ENCODE peak calls at places on chromosomes 13 and 19, in seven cellular contexts. L, C, K, P, M, Y and R are unnamed samples.
A peak's percentile ranks its signal among the peaks of the same experiment; 100 is the strongest.

GRCh38 chr13:98187862-98188261 is 10.8 kb upstream of the RNF113B start:
- DNase-seq in Y (peak; percentile 73), K (no peak), M (no peak), L (no peak), P (no peak), C (no peak), R (no peak)

GRCh38 chr19:45526143-45526542 is 18.9 kb downstream of the VASP start:
- DNase-seq in Y (peak; percentile 85), K (no peak), P (peak; percentile 72), L (peak; percentile 65), C (peak; percentile 82), M (peak; percentile 71), R (peak; percentile 83)

GRCh38 chr13:45340422-45341033 is 455 bp downstream of the TPT1 start:
- DNase-seq in C (peak; percentile 94), M (peak; percentile 94), K (peak; percentile 89), P (peak; percentile 97), L (peak; percentile 93), Y (peak; percentile 97), R (peak; percentile 86)

GRCh38 chr13:50208826-50209335 is 193.6 kb downstream of the KCNRG start:
- DNase-seq in C (peak; percentile 86), Y (peak; percentile 69), K (peak; percentile 53), L (peak; percentile 96), P (peak; percentile 91), M (peak; percentile 42), R (peak; percentile 45)

GRCh38 chr19:11373166-11373884 is 1.1 kb upstream of the SWSAP1 start:
- DNase-seq in P (peak; percentile 54), K (no peak), M (no peak), C (no peak), L (no peak), Y (no peak), R (peak; percentile 82)

GRCh38 chr19:47296036-47296435 is 13.6 kb upstream of the C5AR1 start:
- DNase-seq in Y (no peak), L (peak; percentile 70), K (no peak), M (peak; percentile 49), P (peak; percentile 84), C (peak; percentile 67), R (peak; percentile 88)

GRCh38 chr13:27659466-27659865 is 37.8 kb downstream of the POLR1D start:
- DNase-seq in K (no peak), Y (no peak), M (no peak), C (no peak), L (no peak), P (peak; percentile 59), R (no peak)

GRCh38 chr13:32881792-32882175 is 134.4 kb upstream of the KL start:
- DNase-seq in K (no peak), P (no peak), C (no peak), L (no peak), Y (no peak), M (no peak), R (peak; percentile 82)

GRCh38 chr19:19051478-19052213 is 12.1 kb upstream of the SLC25A42 start:
- DNase-seq in L (no peak), K (no peak), C (no peak), Y (no peak), P (no peak), M (no peak), R (no peak)

GRCh38 chr13:36674337-36675212 is 755 bp downstream of the SERTM1 start:
- DNase-seq in C (no peak), L (no peak), P (no peak), K (no peak), M (no peak), Y (no peak), R (no peak)

GRCh38 chr19:51294211-51294976 is 17.1 kb upstream of the IGLON5 start:
- DNase-seq in M (no peak), Y (no peak), C (no peak), L (no peak), P (no peak), K (no peak), R (no peak)

GRCh38 chr13:87661471-87661870 is 9.7 kb upstream of the SLITRK5 start:
- DNase-seq in M (no peak), Y (no peak), C (no peak), K (no peak), L (peak; percentile 91), P (no peak), R (peak; percentile 46)

GRCh38 chr13:78131811-78132210 is 213.2 kb upstream of the EDNRB start:
- DNase-seq in K (no peak), P (peak; percentile 5), L (no peak), M (no peak), C (no peak), Y (no peak), R (no peak)

GRCh38 chr13:101757446-101758039 is 305.1 kb downstream of the ITGBL1 start:
- DNase-seq in P (peak; percentile 46), L (peak; percentile 63), M (no peak), K (no peak), Y (no peak), C (no peak), R (peak; percentile 60)

GRCh38 chr19:47601180-47601904 is 7.6 kb upstream of the BICRA start:
- DNase-seq in L (no peak), P (no peak), M (no peak), K (no peak), C (no peak), Y (no peak), R (peak; percentile 60)

GRCh38 chr13:32010137-32010536 is 21.4 kb upstream of the FRY start:
- DNase-seq in C (no peak), L (peak; percentile 18), P (no peak), M (no peak), K (no peak), Y (no peak), R (no peak)

GRCh38 chr13:113176292-113176691 is 17.8 kb downstream of the PROZ start:
- DNase-seq in Y (no peak), P (no peak), M (no peak), C (no peak), K (no peak), L (no peak), R (no peak)

GRCh38 chr19:38959618-38960017 is 15.9 kb downstream of the FBXO17 start:
- DNase-seq in K (no peak), P (no peak), C (no peak), L (no peak), Y (no peak), M (no peak), R (no peak)

GRCh38 chr19:4342421-4343055 is 824 bp upstream of the MPND start:
- DNase-seq in L (peak; percentile 100), Y (peak; percentile 99), M (peak; percentile 96), P (peak; percentile 100), C (peak; percentile 97), K (peak; percentile 97), R (peak; percentile 100)

GRCh38 chr19:4334929-4335833 is 3.4 kb downstream of the STAP2 start:
- DNase-seq in Y (no peak), M (no peak), K (no peak), C (no peak), P (no peak), L (no peak), R (no peak)

GRCh38 chr19:4343056-4343844 is at the start of gene MPND:
- DNase-seq in K (peak; percentile 88), L (peak; percentile 83), M (peak; percentile 94), C (peak; percentile 94), P (peak; percentile 81), Y (peak; percentile 95), R (peak; percentile 91)

GRCh38 chr19:4337906-4338440 is 654 bp downstream of the STAP2 start:
- DNase-seq in C (no peak), L (peak; percentile 24), P (peak; percentile 39), K (no peak), Y (no peak), M (no peak), R (peak; percentile 21)

DNA sequence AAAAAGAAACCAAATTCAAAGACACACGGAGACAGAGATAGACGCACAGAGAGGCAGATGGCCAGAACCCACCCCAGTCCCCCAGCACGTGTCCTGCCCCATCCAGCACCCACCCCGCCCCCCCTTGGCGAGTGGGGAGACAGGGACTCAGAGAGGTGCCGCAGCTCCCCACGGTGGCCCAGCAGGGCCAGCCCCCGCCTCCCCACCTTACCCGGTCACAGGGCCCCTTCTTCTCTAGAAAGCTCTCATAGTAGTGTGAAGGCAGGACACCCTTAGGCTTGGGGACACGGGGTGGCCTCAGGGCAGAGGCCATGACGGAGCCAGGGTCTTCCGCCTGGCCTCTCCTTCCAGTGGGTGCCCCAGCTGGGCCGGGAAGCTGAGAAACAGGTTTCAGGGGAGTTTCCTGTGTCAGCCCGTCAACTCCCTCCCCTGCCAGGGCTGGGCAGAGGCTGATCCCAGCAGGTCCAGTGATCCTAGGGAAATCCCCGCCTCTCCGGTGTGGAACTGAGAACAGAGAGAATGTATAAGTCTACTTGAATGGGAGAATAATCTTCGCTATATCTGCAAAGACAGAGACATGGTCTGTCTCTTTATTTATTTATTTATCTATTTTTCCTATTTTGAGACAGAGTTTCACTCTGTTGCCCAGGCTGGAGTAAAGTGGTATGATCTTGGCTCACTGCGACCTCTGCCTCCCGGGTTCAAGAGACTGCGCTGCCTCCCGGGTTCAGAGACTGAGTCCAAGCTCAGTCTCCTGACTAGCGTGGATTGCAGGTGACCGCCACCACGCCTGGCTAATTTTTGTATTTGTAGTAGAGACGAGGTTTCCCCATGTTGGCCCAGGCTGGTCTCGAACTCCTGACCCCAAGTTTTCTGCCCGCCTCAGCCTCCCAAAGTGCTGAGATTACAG is at the start of gene STAP2:
- DNase-seq in L (no peak), M (no peak), P (no peak), K (peak; percentile 79), Y (no peak), C (no peak), R (peak; percentile 92)
- H3K4me3 ChIP-seq in L (peak within 1 kb of the TSS; percentile 39), M (peak within 1 kb of the TSS; percentile 56), P (peak within 1 kb of the TSS; percentile 38), K (peak within 1 kb of the TSS; percentile 63), Y (peak within 1 kb of the TSS; percentile 48), C (peak within 1 kb of the TSS; percentile 49), R (peak within 1 kb of the TSS; percentile 75)

GRCh38 chr13:94548382-94549240 is 47.3 kb downstream of the TGDS start:
- DNase-seq in Y (peak; percentile 74), L (peak; percentile 47), K (no peak), M (no peak), P (peak; percentile 51), C (peak; percentile 65), R (peak; percentile 30)
- TF ChIP-seq CTCF in Y (no peak), L (no peak), K (no peak), M (no peak), P (peak; percentile 5), C (no peak), R (no peak)

GRCh38 chr13:110131424-110131823 is 175.5 kb downstream of the COL4A1 start:
- DNase-seq in P (no peak), Y (no peak), L (no peak), M (no peak), C (no peak), K (no peak), R (no peak)

GRCh38 chr13:110134801-110135200 is 172.2 kb downstream of the COL4A1 start:
- DNase-seq in M (no peak), K (no peak), P (no peak), C (peak; percentile 67), L (peak; percentile 54), Y (no peak), R (no peak)

GRCh38 chr13:110135977-110136597 is 170.9 kb downstream of the COL4A1 start:
- DNase-seq in C (no peak), P (no peak), L (no peak), M (no peak), Y (no peak), K (no peak), R (no peak)

GRCh38 chr13:110132178-110132975 is 174.6 kb downstream of the COL4A1 start:
- DNase-seq in L (no peak), P (no peak), Y (no peak), C (no peak), K (no peak), M (no peak), R (no peak)

GRCh38 chr13:110133425-110134235 is 173.3 kb downstream of the COL4A1 start:
- DNase-seq in Y (no peak), P (no peak), M (no peak), C (no peak), L (no peak), K (no peak), R (no peak)
- H3K4me3 ChIP-seq in Y (no peak overlapping the region), P (no peak overlapping the region), M (no peak overlapping the region), C (no peak overlapping the region), L (no peak overlapping the region), K (no peak overlapping the region), R (no peak overlapping the region)

GRCh38 chr13:22278336-22278929 is 607.6 kb downstream of the FGF9 start:
- DNase-seq in Y (no peak), L (no peak), C (peak; percentile 40), P (peak; percentile 2), K (no peak), M (no peak), R (peak; percentile 38)
- TF ChIP-seq CTCF in Y (peak; percentile 32), L (no peak), C (no peak), P (no peak), K (peak; percentile 38), M (peak; percentile 28), R (peak; percentile 34)